ENCODE peak calls at places on chromosome 17, in eight cellular contexts. T is bronchial epithelial cell; L is astrocyte of the spinal cord; C is cardiac muscle cell; V is pancreas; J is CD8-positive, alpha-beta T cell; D is adrenal gland; F is esophagus squamous epithelium. I is an unnamed sample.

GRCh38 chr17:40916366-40916765 is 21.1 kb downstream of the KRT23 start:
- DNase-seq in T (peak; percentile 25), L (no peak), C (no peak), V (no peak), J (no peak), D (no peak), F (no peak), I (no peak)

GRCh38 chr17:76570877-76571471 is 14.7 kb downstream of the ST6GALNAC2 start:
- DNase-seq in T (no peak), L (no peak), C (no peak), V (no peak), J (no peak), D (no peak), F (no peak), I (no peak)

GRCh38 chr17:5592382-5592781 is 8.1 kb upstream of the NLRP1 start:
- DNase-seq in T (peak; percentile 47), L (peak; percentile 62), C (peak; percentile 62), V (no peak), J (no peak), D (no peak), F (no peak), I (peak; percentile 60)

GRCh38 chr17:27460196-27460725 is 4.0 kb downstream of the KSR1 start:
- DNase-seq in T (no peak), L (no peak), C (no peak), V (peak; percentile 44), J (no peak), D (peak; percentile 56), F (no peak), I (no peak)

GRCh38 chr17:82775033-82775823 is 23.4 kb downstream of the TBCD start:
- DNase-seq in T (peak; percentile 39), L (peak; percentile 22), C (peak; percentile 58), V (peak; percentile 54), J (peak; percentile 17), D (peak; percentile 65), F (no peak), I (peak; percentile 50)

GRCh38 chr17:58756246-58757161 is 850 bp downstream of the PPM1E start:
- DNase-seq in T (no peak), L (no peak), C (peak; percentile 14), V (peak; percentile 14), J (no peak), D (peak; percentile 19), F (no peak), I (peak; percentile 8)

GRCh38 chr17:27635275-27635823 is 4.4 kb downstream of the LGALS9 start:
- DNase-seq in T (no peak), L (no peak), C (no peak), V (peak; percentile 38), J (no peak), D (peak; percentile 47), F (no peak), I (no peak)

GRCh38 chr17:6712058-6712853 is 913 bp downstream of the SLC13A5 start:
- DNase-seq in T (peak; percentile 78), L (peak; percentile 19), C (peak; percentile 60), V (no peak), J (no peak), D (peak; percentile 46), F (no peak), I (peak; percentile 19)

GRCh38 chr17:13114601-13115024 is 96.8 kb upstream of the ELAC2 start:
- DNase-seq in T (no peak), L (peak; percentile 45), C (peak; percentile 62), V (peak; percentile 18), J (no peak), D (peak; percentile 7), F (no peak), I (peak; percentile 51)

GRCh38 chr17:62735027-62735651 is 73.0 kb downstream of the MARCHF10 start:
- DNase-seq in T (peak; percentile 34), L (no peak), C (no peak), V (no peak), J (no peak), D (no peak), F (no peak), I (no peak)

GRCh38 chr17:28154242-28154641 is 111.8 kb downstream of the NLK start:
- DNase-seq in T (no peak), L (no peak), C (no peak), V (no peak), J (no peak), D (no peak), F (no peak), I (no peak)

GRCh38 chr17:28849281-28849680 is 5.5 kb upstream of the ERAL1 start:
- DNase-seq in T (no peak), L (no peak), C (no peak), V (no peak), J (no peak), D (no peak), F (no peak), I (peak; percentile 17)

GRCh38 chr17:9645858-9646555 is 690 bp downstream of the USP43 start:
- DNase-seq in T (peak; percentile 59), L (peak; percentile 36), C (peak; percentile 11), V (peak; percentile 75), J (no peak), D (peak; percentile 35), F (no peak), I (no peak)

DNA sequence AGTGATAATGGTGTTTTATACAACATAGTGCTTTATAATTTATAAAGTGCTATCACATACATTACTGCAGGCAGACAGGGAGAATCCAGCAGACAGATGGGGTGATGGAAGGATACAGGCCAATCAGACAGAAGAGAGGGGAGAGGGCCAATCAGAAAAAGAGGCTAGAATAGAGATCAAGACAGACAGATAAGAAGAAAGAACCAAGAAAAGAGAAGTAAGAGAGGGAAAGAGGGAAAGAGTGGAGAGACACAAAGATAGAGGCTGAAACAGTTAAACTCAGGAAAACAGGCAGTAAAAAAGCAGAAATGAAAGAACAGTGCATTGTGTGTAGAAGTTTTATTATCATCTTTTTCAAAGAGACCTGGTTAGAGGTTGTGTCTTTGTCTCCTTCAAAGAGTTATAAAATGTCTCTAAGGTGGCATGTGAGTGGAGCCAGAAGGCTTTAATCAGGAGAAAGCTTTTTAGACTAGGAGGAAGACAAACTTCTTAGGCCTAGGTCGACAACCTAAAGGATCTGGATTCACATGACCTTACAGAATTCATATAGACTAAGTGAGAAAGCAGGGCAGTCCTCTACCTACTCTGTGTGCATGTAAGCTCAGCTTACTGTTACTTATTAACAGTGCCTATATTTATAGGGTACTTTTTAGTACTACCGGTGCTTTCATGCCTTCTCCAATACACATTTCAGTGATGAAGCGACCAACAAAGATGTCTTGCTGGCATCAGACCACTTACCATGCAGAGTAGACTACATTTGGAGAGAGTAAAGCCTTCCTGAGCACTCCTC is 8.3 kb upstream of the CHD3 start:
- DNase-seq in T (no peak), L (no peak), C (no peak), V (no peak), J (no peak), D (no peak), F (no peak), I (no peak)
- H3K4me3 ChIP-seq in T (no peak overlapping the region), L (no peak overlapping the region), C (no peak overlapping the region), V (no peak overlapping the region), J (no peak overlapping the region), D (no peak overlapping the region), F (no peak overlapping the region), I (no peak overlapping the region)

DNA sequence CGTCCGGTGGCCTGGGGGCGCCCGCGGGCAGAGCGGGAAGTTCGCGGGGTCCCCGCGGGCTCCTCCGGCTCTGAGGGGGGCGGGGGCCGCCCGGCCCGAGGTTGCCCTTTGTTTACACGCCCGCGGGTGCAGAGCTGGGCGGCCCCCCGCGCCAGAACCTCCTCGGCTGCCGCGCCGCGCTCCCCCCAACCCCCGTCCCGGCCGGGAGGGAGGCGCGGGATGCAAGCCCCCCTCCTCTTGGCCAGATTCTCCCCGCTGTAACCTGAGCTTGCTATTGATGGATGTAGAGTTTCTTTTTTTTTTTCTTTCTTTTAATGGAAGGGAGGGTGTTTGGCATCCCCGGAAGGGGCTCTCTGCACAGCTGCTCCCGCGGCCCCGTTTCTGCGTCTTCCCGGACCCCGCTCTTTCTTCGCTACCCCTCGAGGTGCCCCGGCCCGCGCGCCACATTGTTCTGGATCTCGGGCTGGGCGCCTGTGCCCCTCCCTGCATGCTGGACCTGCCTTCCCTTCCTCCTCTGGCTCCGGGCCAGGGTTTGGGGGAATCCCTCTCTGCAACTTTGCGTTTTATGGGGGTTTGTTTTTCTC is 648 bp downstream of the CBX2 start:
- DNase-seq in T (no peak), L (no peak), C (no peak), V (no peak), J (no peak), D (no peak), F (no peak), I (no peak)
- TF ChIP-seq CTCF in T (no peak), L (no peak), C (no peak), V (no peak), J (no peak), D (no peak), F (no peak), I (no peak)

GRCh38 chr17:35050170-35050569 is 13.3 kb downstream of the RFFL start:
- DNase-seq in T (no peak), L (no peak), C (no peak), V (no peak), J (no peak), D (no peak), F (no peak), I (no peak)

GRCh38 chr17:35046740-35047283 is 16.7 kb downstream of the RFFL start:
- DNase-seq in T (peak; percentile 69), L (peak; percentile 88), C (peak; percentile 69), V (no peak), J (peak; percentile 36), D (no peak), F (no peak), I (peak; percentile 61)

GRCh38 chr17:35048685-35049379 is 14.7 kb downstream of the RFFL start:
- DNase-seq in T (no peak), L (no peak), C (no peak), V (no peak), J (no peak), D (no peak), F (no peak), I (no peak)

GRCh38 chr17:35044181-35044580 is 19.3 kb downstream of the RFFL start:
- DNase-seq in T (no peak), L (no peak), C (no peak), V (no peak), J (no peak), D (no peak), F (no peak), I (no peak)

GRCh38 chr17:35046245-35046644 is 17.3 kb downstream of the RFFL start:
- DNase-seq in T (no peak), L (no peak), C (no peak), V (no peak), J (no peak), D (no peak), F (no peak), I (no peak)
- H3K4me3 ChIP-seq in T (no peak overlapping the region), L (peak overlapping the region; percentile 1), C (no peak overlapping the region), V (no peak overlapping the region), J (peak overlapping the region; percentile 33), D (no peak overlapping the region), F (no peak overlapping the region), I (no peak overlapping the region)

DNA sequence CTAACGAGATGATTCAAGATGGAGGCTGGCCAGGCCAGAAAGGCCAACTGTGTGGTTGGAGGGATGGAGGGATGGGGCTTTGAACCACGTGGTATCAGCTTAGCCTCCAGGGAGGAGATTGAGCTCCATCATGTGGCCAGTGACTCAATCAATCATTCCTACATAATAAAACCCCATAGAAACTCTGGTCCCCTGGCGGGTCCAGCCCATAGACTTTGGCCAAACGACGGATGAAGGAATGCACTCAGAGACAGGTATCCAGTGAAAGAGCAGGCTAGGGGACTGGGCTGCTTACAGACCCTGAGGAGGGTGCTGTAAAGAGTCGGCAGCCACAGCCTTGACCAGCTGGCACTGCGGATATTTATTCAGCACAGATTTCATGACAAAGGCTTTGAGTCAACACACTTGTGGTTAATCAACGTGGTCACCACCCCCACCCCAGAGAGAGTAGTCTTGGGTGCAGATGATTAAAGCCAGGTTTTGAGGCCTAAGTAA is 308.7 kb upstream of the TNRC6C start:
- DNase-seq in T (peak; percentile 3), L (no peak), C (peak; percentile 8), V (no peak), J (no peak), D (no peak), F (no peak), I (peak; percentile 2)
- TF ChIP-seq CTCF in T (no peak), L (no peak), C (no peak), V (no peak), J (no peak), D (no peak), F (no peak), I (no peak)

GRCh38 chr17:74466111-74466784 is at the start of gene CD300A:
- DNase-seq in T (no peak), L (no peak), C (no peak), V (peak; percentile 47), J (no peak), D (peak; percentile 53), F (no peak), I (no peak)
- H3K4me3 ChIP-seq in T (no peak within 1 kb of the TSS), L (no peak within 1 kb of the TSS), C (no peak within 1 kb of the TSS), V (no peak within 1 kb of the TSS), J (peak within 1 kb of the TSS; percentile 61), D (peak within 1 kb of the TSS; percentile 43), F (peak within 1 kb of the TSS; percentile 15), I (no peak within 1 kb of the TSS)